ENCODE peak calls at places on chromosome 18, in eight cellular contexts. One of them, this sample, is unnamed.

GRCh38 chr18:21100141-21100540 is 11.5 kb downstream of the ROCK1 start:
- DNase-seq in GM12865: no peak
- DNase-seq in bronchial epithelial cell: no peak
- DNase-seq in colonic mucosa: no peak
- DNase-seq in kidney: no peak
- DNase-seq in endothelial cell: no peak
- DNase-seq in OCI-LY7: no peak
- DNase-seq in neural crest cell: no peak
- DNase-seq in this sample: no peak

GRCh38 chr18:75320506-75320905 is 107.0 kb downstream of the SMIM21 start:
- DNase-seq in GM12865: no peak
- DNase-seq in bronchial epithelial cell: no peak
- DNase-seq in colonic mucosa: no peak
- DNase-seq in kidney: no peak
- DNase-seq in endothelial cell: no peak
- DNase-seq in OCI-LY7: no peak
- DNase-seq in neural crest cell: no peak
- DNase-seq in this sample: no peak

GRCh38 chr18:23897733-23898132 is 116.8 kb upstream of the TTC39C start:
- DNase-seq in GM12865: no peak
- DNase-seq in bronchial epithelial cell: no peak
- DNase-seq in colonic mucosa: no peak
- DNase-seq in kidney: no peak
- DNase-seq in endothelial cell: no peak
- DNase-seq in OCI-LY7: no peak
- DNase-seq in neural crest cell: no peak
- DNase-seq in this sample: no peak

GRCh38 chr18:51400721-51401120 is 203.2 kb upstream of the MEX3C start:
- DNase-seq in GM12865: no peak
- DNase-seq in bronchial epithelial cell: no peak
- DNase-seq in colonic mucosa: no peak
- DNase-seq in kidney: no peak
- DNase-seq in endothelial cell: no peak
- DNase-seq in OCI-LY7: no peak
- DNase-seq in neural crest cell: no peak
- DNase-seq in this sample: no peak

GRCh38 chr18:74498712-74499629 is 2.8 kb downstream of the CNDP2 start:
- DNase-seq in GM12865: peak; percentile 89
- DNase-seq in bronchial epithelial cell: peak; percentile 39
- DNase-seq in colonic mucosa: peak; percentile 59
- DNase-seq in kidney: peak; percentile 85
- DNase-seq in endothelial cell: no peak
- DNase-seq in OCI-LY7: peak; percentile 64
- DNase-seq in neural crest cell: no peak
- DNase-seq in this sample: peak; percentile 73

GRCh38 chr18:44520981-44521672 is 159.6 kb upstream of the SETBP1 start:
- DNase-seq in GM12865: no peak
- DNase-seq in bronchial epithelial cell: peak; percentile 66
- DNase-seq in colonic mucosa: no peak
- DNase-seq in kidney: no peak
- DNase-seq in endothelial cell: no peak
- DNase-seq in OCI-LY7: no peak
- DNase-seq in neural crest cell: no peak
- DNase-seq in this sample: no peak

GRCh38 chr18:77112161-77112801 is 20.3 kb downstream of the MBP start:
- DNase-seq in GM12865: no peak
- DNase-seq in bronchial epithelial cell: no peak
- DNase-seq in colonic mucosa: no peak
- DNase-seq in kidney: peak; percentile 74
- DNase-seq in endothelial cell: no peak
- DNase-seq in OCI-LY7: no peak
- DNase-seq in neural crest cell: no peak
- DNase-seq in this sample: peak; percentile 16

GRCh38 chr18:46013484-46014189 is 46.5 kb upstream of the EPG5 start:
- DNase-seq in GM12865: peak; percentile 45
- DNase-seq in bronchial epithelial cell: no peak
- DNase-seq in colonic mucosa: no peak
- DNase-seq in kidney: no peak
- DNase-seq in endothelial cell: no peak
- DNase-seq in OCI-LY7: peak; percentile 27
- DNase-seq in neural crest cell: no peak
- DNase-seq in this sample: no peak

GRCh38 chr18:67586101-67586500 is 69.6 kb upstream of the DSEL start:
- DNase-seq in GM12865: no peak
- DNase-seq in bronchial epithelial cell: peak; percentile 14
- DNase-seq in colonic mucosa: no peak
- DNase-seq in kidney: no peak
- DNase-seq in endothelial cell: no peak
- DNase-seq in OCI-LY7: no peak
- DNase-seq in neural crest cell: no peak
- DNase-seq in this sample: no peak

GRCh38 chr18:67589325-67589724 is 72.8 kb upstream of the DSEL start:
- DNase-seq in GM12865: no peak
- DNase-seq in bronchial epithelial cell: peak; percentile 38
- DNase-seq in colonic mucosa: no peak
- DNase-seq in kidney: no peak
- DNase-seq in endothelial cell: no peak
- DNase-seq in OCI-LY7: no peak
- DNase-seq in neural crest cell: no peak
- DNase-seq in this sample: no peak

GRCh38 chr18:67596003-67596402 is 79.5 kb upstream of the DSEL start:
- DNase-seq in GM12865: no peak
- DNase-seq in bronchial epithelial cell: no peak
- DNase-seq in colonic mucosa: no peak
- DNase-seq in kidney: no peak
- DNase-seq in endothelial cell: no peak
- DNase-seq in OCI-LY7: no peak
- DNase-seq in neural crest cell: no peak
- DNase-seq in this sample: no peak

DNA sequence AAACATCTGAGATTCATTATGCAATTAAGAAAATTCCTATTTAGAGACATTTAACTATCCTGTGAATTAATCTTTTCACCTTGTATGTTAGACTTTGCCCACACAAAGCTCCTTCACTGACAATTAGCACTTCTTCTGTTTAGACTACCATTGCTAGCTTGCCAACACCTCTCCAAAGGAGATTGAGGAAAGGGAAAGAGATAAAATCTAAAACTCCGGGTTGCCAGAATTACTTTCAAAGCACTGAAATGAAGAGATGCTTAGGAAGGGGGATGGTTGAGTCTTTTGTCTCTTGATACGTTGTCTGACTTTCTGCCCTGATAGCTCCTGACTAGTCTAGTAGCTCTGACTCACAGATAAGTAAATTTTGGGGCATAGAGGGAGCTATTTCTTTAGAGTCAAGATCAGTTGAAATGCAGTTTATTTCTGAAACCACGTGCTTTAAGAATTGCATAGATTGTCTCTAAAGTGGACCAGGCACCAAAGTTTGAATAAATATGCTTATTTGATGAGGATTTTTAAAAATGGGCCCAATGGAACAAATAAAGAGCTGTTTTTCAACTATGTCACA is 74.1 kb upstream of the DSEL start:
- DNase-seq in GM12865: no peak
- DNase-seq in bronchial epithelial cell: peak; percentile 37
- DNase-seq in colonic mucosa: no peak
- DNase-seq in kidney: no peak
- DNase-seq in endothelial cell: no peak
- DNase-seq in OCI-LY7: no peak
- DNase-seq in neural crest cell: no peak
- DNase-seq in this sample: no peak
- TF ChIP-seq CTCF in GM12865: no peak
- TF ChIP-seq CTCF in bronchial epithelial cell: no peak
- TF ChIP-seq CTCF in colonic mucosa: no peak
- TF ChIP-seq CTCF in kidney: no peak
- TF ChIP-seq CTCF in endothelial cell: no peak
- TF ChIP-seq CTCF in OCI-LY7: no peak
- TF ChIP-seq CTCF in neural crest cell: no peak
- TF ChIP-seq CTCF in this sample: no peak

GRCh38 chr18:57443716-57444115 is 8.5 kb downstream of the ONECUT2 start:
- DNase-seq in GM12865: no peak
- DNase-seq in bronchial epithelial cell: no peak
- DNase-seq in colonic mucosa: no peak
- DNase-seq in kidney: no peak
- DNase-seq in endothelial cell: no peak
- DNase-seq in OCI-LY7: no peak
- DNase-seq in neural crest cell: no peak
- DNase-seq in this sample: no peak

GRCh38 chr18:57445488-57446319 is 10.5 kb downstream of the ONECUT2 start:
- DNase-seq in GM12865: no peak
- DNase-seq in bronchial epithelial cell: no peak
- DNase-seq in colonic mucosa: no peak
- DNase-seq in kidney: no peak
- DNase-seq in endothelial cell: no peak
- DNase-seq in OCI-LY7: no peak
- DNase-seq in neural crest cell: no peak
- DNase-seq in this sample: no peak

GRCh38 chr18:57444301-57444759 is 9.2 kb downstream of the ONECUT2 start:
- DNase-seq in GM12865: no peak
- DNase-seq in bronchial epithelial cell: no peak
- DNase-seq in colonic mucosa: no peak
- DNase-seq in kidney: no peak
- DNase-seq in endothelial cell: no peak
- DNase-seq in OCI-LY7: no peak
- DNase-seq in neural crest cell: no peak
- DNase-seq in this sample: no peak

GRCh38 chr18:57447154-57447621 is 12.0 kb downstream of the ONECUT2 start:
- DNase-seq in GM12865: no peak
- DNase-seq in bronchial epithelial cell: no peak
- DNase-seq in colonic mucosa: no peak
- DNase-seq in kidney: no peak
- DNase-seq in endothelial cell: peak; percentile 92
- DNase-seq in OCI-LY7: peak; percentile 1
- DNase-seq in neural crest cell: peak; percentile 87
- DNase-seq in this sample: no peak

DNA sequence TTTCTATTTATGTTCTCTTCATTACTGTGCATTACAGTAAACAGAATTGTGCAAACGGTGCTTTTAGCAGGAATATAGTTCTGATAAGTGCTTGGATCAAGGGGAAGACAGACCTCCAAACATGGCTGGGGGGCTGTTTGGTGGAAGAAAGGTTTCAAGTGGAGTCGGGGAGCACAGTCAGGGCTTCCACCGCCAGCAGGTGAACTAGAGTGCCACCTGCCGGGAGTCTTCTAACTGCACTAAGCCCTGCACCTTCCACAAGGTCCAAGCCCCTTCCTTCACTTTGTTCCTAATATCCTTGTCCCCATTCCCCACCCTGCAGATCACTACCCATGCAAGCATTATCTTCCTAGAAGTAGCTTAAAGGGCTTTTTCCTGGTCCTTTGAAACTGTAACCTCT is 11.1 kb downstream of the ONECUT2 start:
- DNase-seq in GM12865: peak; percentile 48
- DNase-seq in bronchial epithelial cell: peak; percentile 21
- DNase-seq in colonic mucosa: no peak
- DNase-seq in kidney: no peak
- DNase-seq in endothelial cell: peak; percentile 69
- DNase-seq in OCI-LY7: peak; percentile 27
- DNase-seq in neural crest cell: peak; percentile 38
- DNase-seq in this sample: no peak
- TF ChIP-seq CTCF in GM12865: peak; percentile 78
- TF ChIP-seq CTCF in bronchial epithelial cell: peak; percentile 91
- TF ChIP-seq CTCF in colonic mucosa: peak; percentile 37
- TF ChIP-seq CTCF in kidney: no peak
- TF ChIP-seq CTCF in endothelial cell: peak; percentile 48
- TF ChIP-seq CTCF in OCI-LY7: peak; percentile 75
- TF ChIP-seq CTCF in neural crest cell: peak; percentile 63
- TF ChIP-seq CTCF in this sample: no peak

GRCh38 chr18:3451989-3452749 is 2.2 kb downstream of the TGIF1 start:
- DNase-seq in GM12865: no peak
- DNase-seq in bronchial epithelial cell: no peak
- DNase-seq in colonic mucosa: peak; percentile 84
- DNase-seq in kidney: peak; percentile 86
- DNase-seq in endothelial cell: peak; percentile 41
- DNase-seq in OCI-LY7: peak; percentile 48
- DNase-seq in neural crest cell: peak; percentile 31
- DNase-seq in this sample: peak; percentile 46
- TF ChIP-seq CTCF in GM12865: no peak
- TF ChIP-seq CTCF in bronchial epithelial cell: no peak
- TF ChIP-seq CTCF in colonic mucosa: no peak
- TF ChIP-seq CTCF in kidney: no peak
- TF ChIP-seq CTCF in endothelial cell: no peak
- TF ChIP-seq CTCF in OCI-LY7: no peak
- TF ChIP-seq CTCF in neural crest cell: no peak
- TF ChIP-seq CTCF in this sample: no peak

GRCh38 chr18:9831046-9831722 is 54.6 kb upstream of the TXNDC2 start:
- DNase-seq in GM12865: no peak
- DNase-seq in bronchial epithelial cell: no peak
- DNase-seq in colonic mucosa: no peak
- DNase-seq in kidney: no peak
- DNase-seq in endothelial cell: no peak
- DNase-seq in OCI-LY7: no peak
- DNase-seq in neural crest cell: no peak
- DNase-seq in this sample: no peak
- TF ChIP-seq CTCF in GM12865: peak; percentile 2
- TF ChIP-seq CTCF in bronchial epithelial cell: no peak
- TF ChIP-seq CTCF in colonic mucosa: no peak
- TF ChIP-seq CTCF in kidney: no peak
- TF ChIP-seq CTCF in endothelial cell: no peak
- TF ChIP-seq CTCF in OCI-LY7: peak; percentile 31
- TF ChIP-seq CTCF in neural crest cell: peak; percentile 40
- TF ChIP-seq CTCF in this sample: no peak

GRCh38 chr18:58590231-58590630 is 38.7 kb downstream of the ALPK2 start:
- DNase-seq in GM12865: no peak
- DNase-seq in bronchial epithelial cell: no peak
- DNase-seq in colonic mucosa: no peak
- DNase-seq in kidney: no peak
- DNase-seq in endothelial cell: no peak
- DNase-seq in OCI-LY7: no peak
- DNase-seq in neural crest cell: no peak
- DNase-seq in this sample: no peak
- TF ChIP-seq CTCF in GM12865: no peak
- TF ChIP-seq CTCF in bronchial epithelial cell: no peak
- TF ChIP-seq CTCF in colonic mucosa: no peak
- TF ChIP-seq CTCF in kidney: no peak
- TF ChIP-seq CTCF in endothelial cell: no peak
- TF ChIP-seq CTCF in OCI-LY7: no peak
- TF ChIP-seq CTCF in neural crest cell: no peak
- TF ChIP-seq CTCF in this sample: no peak